ENCODE peak calls at places on chromosome 2, in six cellular contexts. One of them, this sample, is unnamed.

GRCh38 chr2:200730302-200730701 is 81.4 kb upstream of the BZW1 start:
- DNase-seq in Peyer's patch: no peak
- DNase-seq in endothelial cell of umbilical vein: no peak
- DNase-seq in K562: no peak
- DNase-seq in IMR-90: no peak
- DNase-seq in adrenal gland: no peak
- DNase-seq in this sample: no peak

GRCh38 chr2:136381722-136382633 is 264.0 kb upstream of the CXCR4 start:
- DNase-seq in Peyer's patch: no peak
- DNase-seq in K562: no peak
- DNase-seq in endothelial cell of umbilical vein: no peak
- DNase-seq in IMR-90: no peak
- DNase-seq in adrenal gland: no peak
- DNase-seq in this sample: peak

GRCh38 chr2:136248242-136248641 is 130.3 kb upstream of the CXCR4 start:
- DNase-seq in IMR-90: peak
- DNase-seq in endothelial cell of umbilical vein: peak
- DNase-seq in adrenal gland: peak
- DNase-seq in K562: no peak
- DNase-seq in Peyer's patch: no peak
- DNase-seq in this sample: no peak

GRCh38 chr2:56522605-56523089 is 338.9 kb downstream of the CCDC85A start:
- DNase-seq in IMR-90: peak
- DNase-seq in endothelial cell of umbilical vein: no peak
- DNase-seq in adrenal gland: no peak
- DNase-seq in Peyer's patch: no peak
- DNase-seq in K562: no peak
- DNase-seq in this sample: no peak

GRCh38 chr2:113273031-113273551 is 5.6 kb downstream of the PAX8 start:
- DNase-seq in Peyer's patch: no peak
- DNase-seq in adrenal gland: no peak
- DNase-seq in K562: peak
- DNase-seq in endothelial cell of umbilical vein: no peak
- DNase-seq in IMR-90: peak
- DNase-seq in this sample: no peak

GRCh38 chr2:197369228-197369945 is 58.8 kb upstream of the ANKRD44 start:
- DNase-seq in K562: no peak
- DNase-seq in IMR-90: no peak
- DNase-seq in endothelial cell of umbilical vein: no peak
- DNase-seq in Peyer's patch: no peak
- DNase-seq in adrenal gland: no peak
- DNase-seq in this sample: no peak

GRCh38 chr2:25018681-25019080 is 23.2 kb upstream of the EFR3B start:
- DNase-seq in adrenal gland: no peak
- DNase-seq in endothelial cell of umbilical vein: no peak
- DNase-seq in K562: no peak
- DNase-seq in IMR-90: no peak
- DNase-seq in Peyer's patch: no peak
- DNase-seq in this sample: no peak

GRCh38 chr2:186576614-186577013 is 13.2 kb upstream of the ITGAV start:
- DNase-seq in adrenal gland: no peak
- DNase-seq in K562: no peak
- DNase-seq in IMR-90: peak
- DNase-seq in endothelial cell of umbilical vein: no peak
- DNase-seq in Peyer's patch: no peak
- DNase-seq in this sample: no peak

GRCh38 chr2:205885492-205886099 is 200.4 kb downstream of the INO80D start:
- DNase-seq in K562: peak
- DNase-seq in adrenal gland: peak
- DNase-seq in IMR-90: peak
- DNase-seq in endothelial cell of umbilical vein: peak
- DNase-seq in Peyer's patch: peak
- DNase-seq in this sample: peak

GRCh38 chr2:72040629-72041403 is 106.8 kb downstream of the CYP26B1 start:
- DNase-seq in endothelial cell of umbilical vein: no peak
- DNase-seq in K562: no peak
- DNase-seq in adrenal gland: no peak
- DNase-seq in Peyer's patch: no peak
- DNase-seq in IMR-90: no peak
- DNase-seq in this sample: no peak

GRCh38 chr2:98459776-98460175 is 15.1 kb downstream of the INPP4A start:
- DNase-seq in Peyer's patch: no peak
- DNase-seq in adrenal gland: no peak
- DNase-seq in endothelial cell of umbilical vein: no peak
- DNase-seq in K562: no peak
- DNase-seq in IMR-90: peak
- DNase-seq in this sample: no peak

GRCh38 chr2:74379851-74380789 is at the start of gene DCTN1:
- DNase-seq in IMR-90: peak
- DNase-seq in adrenal gland: peak
- DNase-seq in endothelial cell of umbilical vein: peak
- DNase-seq in Peyer's patch: no peak
- DNase-seq in K562: peak
- DNase-seq in this sample: peak

GRCh38 chr2:60633615-60634014 is 80.2 kb upstream of the BCL11A start:
- DNase-seq in K562: no peak
- DNase-seq in adrenal gland: no peak
- DNase-seq in IMR-90: no peak
- DNase-seq in Peyer's patch: no peak
- DNase-seq in endothelial cell of umbilical vein: no peak
- DNase-seq in this sample: no peak

GRCh38 chr2:232341739-232342126 is 36.8 kb upstream of the ALPP start:
- DNase-seq in K562: no peak
- DNase-seq in Peyer's patch: no peak
- DNase-seq in IMR-90: no peak
- DNase-seq in adrenal gland: no peak
- DNase-seq in endothelial cell of umbilical vein: no peak
- DNase-seq in this sample: no peak

GRCh38 chr2:64914247-64914646 is 75.0 kb upstream of the SLC1A4 start:
- DNase-seq in IMR-90: no peak
- DNase-seq in endothelial cell of umbilical vein: no peak
- DNase-seq in K562: no peak
- DNase-seq in Peyer's patch: no peak
- DNase-seq in adrenal gland: no peak
- DNase-seq in this sample: no peak

GRCh38 chr2:204051999-204052558 is 115.5 kb downstream of the ICOS start:
- DNase-seq in K562: no peak
- DNase-seq in IMR-90: no peak
- DNase-seq in endothelial cell of umbilical vein: no peak
- DNase-seq in adrenal gland: no peak
- DNase-seq in Peyer's patch: no peak
- DNase-seq in this sample: no peak

GRCh38 chr2:204049635-204050034 is 113.1 kb downstream of the ICOS start:
- DNase-seq in Peyer's patch: no peak
- DNase-seq in adrenal gland: no peak
- DNase-seq in IMR-90: no peak
- DNase-seq in endothelial cell of umbilical vein: no peak
- DNase-seq in K562: no peak
- DNase-seq in this sample: no peak

GRCh38 chr2:204050681-204051080 is 114.1 kb downstream of the ICOS start:
- DNase-seq in adrenal gland: no peak
- DNase-seq in K562: no peak
- DNase-seq in Peyer's patch: no peak
- DNase-seq in IMR-90: no peak
- DNase-seq in endothelial cell of umbilical vein: no peak
- DNase-seq in this sample: no peak

GRCh38 chr2:204046145-204046544 is 109.6 kb downstream of the ICOS start:
- DNase-seq in K562: no peak
- DNase-seq in IMR-90: no peak
- DNase-seq in Peyer's patch: no peak
- DNase-seq in adrenal gland: no peak
- DNase-seq in endothelial cell of umbilical vein: no peak
- DNase-seq in this sample: no peak

GRCh38 chr2:204051476-204051875 is 114.9 kb downstream of the ICOS start:
- DNase-seq in Peyer's patch: no peak
- DNase-seq in IMR-90: no peak
- DNase-seq in K562: peak
- DNase-seq in adrenal gland: no peak
- DNase-seq in endothelial cell of umbilical vein: peak
- DNase-seq in this sample: no peak
- TF ChIP-seq POLR2A in Peyer's patch: no peak
- TF ChIP-seq POLR2A in IMR-90: no peak
- TF ChIP-seq POLR2A in K562: no peak
- TF ChIP-seq POLR2A in adrenal gland: no peak
- TF ChIP-seq POLR2A in endothelial cell of umbilical vein: no peak
- TF ChIP-seq POLR2A in this sample: no peak

GRCh38 chr2:10033251-10034006 is 9.9 kb upstream of the KLF11 start:
- DNase-seq in endothelial cell of umbilical vein: no peak
- DNase-seq in K562: peak
- DNase-seq in IMR-90: no peak
- DNase-seq in adrenal gland: no peak
- DNase-seq in Peyer's patch: no peak
- DNase-seq in this sample: no peak
- TF ChIP-seq POLR2A in endothelial cell of umbilical vein: no peak
- TF ChIP-seq POLR2A in K562: no peak
- TF ChIP-seq POLR2A in IMR-90: no peak
- TF ChIP-seq POLR2A in adrenal gland: no peak
- TF ChIP-seq POLR2A in Peyer's patch: no peak
- TF ChIP-seq POLR2A in this sample: no peak

GRCh38 chr2:85753525-85754312 is at the start of gene ATOH8:
- DNase-seq in endothelial cell of umbilical vein: peak
- DNase-seq in IMR-90: peak
- DNase-seq in adrenal gland: peak
- DNase-seq in K562: peak
- DNase-seq in Peyer's patch: peak
- DNase-seq in this sample: peak

GRCh38 chr2:85756195-85756594 is 2.4 kb downstream of the ATOH8 start:
- DNase-seq in endothelial cell of umbilical vein: no peak
- DNase-seq in Peyer's patch: no peak
- DNase-seq in adrenal gland: no peak
- DNase-seq in IMR-90: no peak
- DNase-seq in K562: no peak
- DNase-seq in this sample: no peak

GRCh38 chr2:85753035-85753524 is 711 bp upstream of the ATOH8 start:
- DNase-seq in Peyer's patch: no peak
- DNase-seq in IMR-90: no peak
- DNase-seq in adrenal gland: no peak
- DNase-seq in K562: no peak
- DNase-seq in endothelial cell of umbilical vein: no peak
- DNase-seq in this sample: no peak

GRCh38 chr2:85755122-85756027 is 1.6 kb downstream of the ATOH8 start:
- DNase-seq in K562: no peak
- DNase-seq in adrenal gland: no peak
- DNase-seq in endothelial cell of umbilical vein: no peak
- DNase-seq in Peyer's patch: no peak
- DNase-seq in IMR-90: peak
- DNase-seq in this sample: no peak

GRCh38 chr2:85754313-85755095 is 713 bp downstream of the ATOH8 start:
- DNase-seq in endothelial cell of umbilical vein: no peak
- DNase-seq in adrenal gland: peak
- DNase-seq in K562: no peak
- DNase-seq in Peyer's patch: no peak
- DNase-seq in IMR-90: peak
- DNase-seq in this sample: peak
- TF ChIP-seq POLR2A in endothelial cell of umbilical vein: no peak
- TF ChIP-seq POLR2A in adrenal gland: no peak
- TF ChIP-seq POLR2A in K562: no peak
- TF ChIP-seq POLR2A in Peyer's patch: no peak
- TF ChIP-seq POLR2A in IMR-90: no peak
- TF ChIP-seq POLR2A in this sample: no peak

GRCh38 chr2:106193977-106194778 is at the start of gene UXS1:
- DNase-seq in adrenal gland: peak
- DNase-seq in IMR-90: peak
- DNase-seq in K562: peak
- DNase-seq in Peyer's patch: peak
- DNase-seq in endothelial cell of umbilical vein: peak
- DNase-seq in this sample: peak

GRCh38 chr2:106195456-106195855 is 1.4 kb upstream of the UXS1 start:
- DNase-seq in IMR-90: no peak
- DNase-seq in K562: no peak
- DNase-seq in endothelial cell of umbilical vein: no peak
- DNase-seq in Peyer's patch: no peak
- DNase-seq in adrenal gland: no peak
- DNase-seq in this sample: no peak

GRCh38 chr2:106193491-106193976 is 567 bp downstream of the UXS1 start:
- DNase-seq in IMR-90: no peak
- DNase-seq in adrenal gland: peak
- DNase-seq in Peyer's patch: peak
- DNase-seq in K562: peak
- DNase-seq in endothelial cell of umbilical vein: peak
- DNase-seq in this sample: peak

GRCh38 chr2:106191511-106192016 is 2.5 kb downstream of the UXS1 start:
- DNase-seq in endothelial cell of umbilical vein: no peak
- DNase-seq in Peyer's patch: no peak
- DNase-seq in adrenal gland: no peak
- DNase-seq in IMR-90: no peak
- DNase-seq in K562: no peak
- DNase-seq in this sample: no peak

DNA sequence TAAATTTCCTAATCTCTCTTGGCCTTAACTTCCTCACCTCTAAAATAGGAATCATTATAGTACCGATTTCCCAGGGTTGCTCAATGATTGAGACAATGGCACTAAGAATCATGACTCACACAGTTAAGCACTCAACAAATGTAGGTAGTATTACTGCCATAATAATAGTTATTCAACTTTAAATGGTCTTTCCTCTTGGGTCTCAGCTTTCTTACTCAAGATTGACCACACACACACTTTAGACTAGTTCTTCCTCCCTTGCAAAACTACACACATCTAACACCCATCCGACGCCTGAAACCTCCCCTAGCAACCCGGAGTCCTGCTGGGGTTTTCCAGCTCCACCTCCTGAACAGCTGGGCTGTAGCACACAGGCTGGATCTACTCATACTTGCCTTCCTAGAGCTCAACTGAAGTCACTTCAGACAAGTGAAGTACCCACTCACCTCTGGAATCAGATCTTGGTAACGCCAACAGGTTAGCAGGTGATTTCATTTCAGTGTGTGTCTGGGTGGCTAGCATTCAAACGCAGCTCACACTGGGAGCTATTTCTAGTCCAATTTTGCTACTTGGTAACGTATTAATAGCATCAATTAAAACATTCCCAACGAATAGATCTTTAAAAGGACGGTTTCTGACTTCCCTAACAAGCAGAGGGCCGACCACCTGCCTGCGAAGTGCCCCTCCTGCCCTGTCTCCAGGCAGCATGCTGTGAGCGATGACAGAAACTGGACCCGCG is 1.2 kb downstream of the UXS1 start:
- DNase-seq in endothelial cell of umbilical vein: peak
- DNase-seq in adrenal gland: peak
- DNase-seq in IMR-90: peak
- DNase-seq in K562: no peak
- DNase-seq in Peyer's patch: no peak
- DNase-seq in this sample: peak
- TF ChIP-seq POLR2A in endothelial cell of umbilical vein: no peak
- TF ChIP-seq POLR2A in adrenal gland: no peak
- TF ChIP-seq POLR2A in IMR-90: no peak
- TF ChIP-seq POLR2A in K562: no peak
- TF ChIP-seq POLR2A in Peyer's patch: no peak
- TF ChIP-seq POLR2A in this sample: peak

GRCh38 chr2:127707890-127708648 is 6.8 kb downstream of the SFT2D3 start:
- DNase-seq in K562: no peak
- DNase-seq in adrenal gland: no peak
- DNase-seq in Peyer's patch: no peak
- DNase-seq in endothelial cell of umbilical vein: no peak
- DNase-seq in IMR-90: no peak
- DNase-seq in this sample: no peak
- TF ChIP-seq POLR2A in K562: no peak
- TF ChIP-seq POLR2A in adrenal gland: no peak
- TF ChIP-seq POLR2A in Peyer's patch: no peak
- TF ChIP-seq POLR2A in endothelial cell of umbilical vein: no peak
- TF ChIP-seq POLR2A in IMR-90: no peak
- TF ChIP-seq POLR2A in this sample: no peak

GRCh38 chr2:44267269-44268258 is 7.7 kb upstream of the SLC3A1 start:
- DNase-seq in K562: no peak
- DNase-seq in IMR-90: no peak
- DNase-seq in endothelial cell of umbilical vein: no peak
- DNase-seq in adrenal gland: peak
- DNase-seq in Peyer's patch: no peak
- DNase-seq in this sample: no peak
- TF ChIP-seq POLR2A in K562: no peak
- TF ChIP-seq POLR2A in IMR-90: no peak
- TF ChIP-seq POLR2A in endothelial cell of umbilical vein: no peak
- TF ChIP-seq POLR2A in adrenal gland: no peak
- TF ChIP-seq POLR2A in Peyer's patch: no peak
- TF ChIP-seq POLR2A in this sample: no peak

This sample was measured in transverse colon.